ENCODE peak calls at places on chromosomes 2 and 18, in four cellular contexts. One of them, this sample, is unnamed.

GRCh38 chr2:232502901-232503791 is 15.5 kb upstream of the ECEL1 start:
- DNase-seq in NCI-H1417: peak; percentile 82
- DNase-seq in GM10248: no peak
- DNase-seq in AG08396: peak; percentile 62
- DNase-seq in this sample: no peak

GRCh38 chr18:60506682-60507081 is 134.1 kb upstream of the MC4R start:
- DNase-seq in NCI-H1417: no peak
- DNase-seq in GM10248: no peak
- DNase-seq in AG08396: no peak
- DNase-seq in this sample: no peak

GRCh38 chr18:26574958-26575864 is 26.9 kb upstream of the KCTD1 start:
- DNase-seq in GM10248: peak; percentile 22
- DNase-seq in AG08396: peak; percentile 69
- DNase-seq in NCI-H1417: peak; percentile 89
- DNase-seq in this sample: peak; percentile 19

GRCh38 chr2:56077352-56077915 is 106.4 kb upstream of the CCDC85A start:
- DNase-seq in AG08396: no peak
- DNase-seq in NCI-H1417: peak; percentile 61
- DNase-seq in GM10248: no peak
- DNase-seq in this sample: peak; percentile 23

GRCh38 chr2:48173141-48173540 is 266.8 kb upstream of the FBXO11 start:
- DNase-seq in AG08396: no peak
- DNase-seq in GM10248: no peak
- DNase-seq in NCI-H1417: no peak
- DNase-seq in this sample: no peak

GRCh38 chr2:218886461-218886947 is 5.9 kb downstream of the WNT10A start:
- DNase-seq in NCI-H1417: peak; percentile 71
- DNase-seq in GM10248: no peak
- DNase-seq in AG08396: no peak
- DNase-seq in this sample: peak; percentile 55

GRCh38 chr2:99420751-99421299 is 69.0 kb downstream of the REV1 start:
- DNase-seq in GM10248: no peak
- DNase-seq in AG08396: no peak
- DNase-seq in NCI-H1417: no peak
- DNase-seq in this sample: no peak

GRCh38 chr2:288743-289361 is 961 bp upstream of the ALKAL2 start:
- DNase-seq in NCI-H1417: peak; percentile 25
- DNase-seq in AG08396: no peak
- DNase-seq in GM10248: no peak
- DNase-seq in this sample: no peak

GRCh38 chr2:46181789-46182530 is 115.2 kb upstream of the EPAS1 start:
- DNase-seq in AG08396: no peak
- DNase-seq in NCI-H1417: peak; percentile 32
- DNase-seq in GM10248: no peak
- DNase-seq in this sample: no peak

GRCh38 chr18:28147674-28148171 is 29.2 kb downstream of the CDH2 start:
- DNase-seq in AG08396: no peak
- DNase-seq in NCI-H1417: peak; percentile 57
- DNase-seq in GM10248: no peak
- DNase-seq in this sample: no peak

GRCh38 chr2:223235986-223236385 is 184.0 kb downstream of the KCNE4 start:
- DNase-seq in AG08396: no peak
- DNase-seq in GM10248: no peak
- DNase-seq in NCI-H1417: no peak
- DNase-seq in this sample: peak; percentile 13

GRCh38 chr2:10378189-10378588 is 69.9 kb downstream of the ODC1 start:
- DNase-seq in NCI-H1417: no peak
- DNase-seq in GM10248: peak; percentile 82
- DNase-seq in AG08396: no peak
- DNase-seq in this sample: peak; percentile 81

GRCh38 chr2:55965966-55966365 is 42.4 kb upstream of the EFEMP1 start:
- DNase-seq in AG08396: no peak
- DNase-seq in GM10248: no peak
- DNase-seq in NCI-H1417: no peak
- DNase-seq in this sample: no peak

GRCh38 chr18:79801217-79801616 is 3.5 kb downstream of the KCNG2 start:
- DNase-seq in GM10248: no peak
- DNase-seq in NCI-H1417: no peak
- DNase-seq in AG08396: no peak
- DNase-seq in this sample: no peak

GRCh38 chr18:14959550-14959949 is 211.6 kb downstream of the ANKRD30B start:
- DNase-seq in NCI-H1417: no peak
- DNase-seq in GM10248: no peak
- DNase-seq in AG08396: no peak
- DNase-seq in this sample: no peak

GRCh38 chr2:205769494-205769848 is 87.2 kb downstream of the NRP2 start:
- DNase-seq in AG08396: no peak
- DNase-seq in GM10248: no peak
- DNase-seq in NCI-H1417: no peak
- DNase-seq in this sample: no peak

GRCh38 chr2:161625996-161626395 is 1.8 kb downstream of the SLC4A10 start:
- DNase-seq in GM10248: no peak
- DNase-seq in AG08396: no peak
- DNase-seq in NCI-H1417: no peak
- DNase-seq in this sample: no peak

GRCh38 chr18:58624011-58624410 is 4.9 kb downstream of the ALPK2 start:
- DNase-seq in GM10248: no peak
- DNase-seq in NCI-H1417: no peak
- DNase-seq in AG08396: no peak
- DNase-seq in this sample: no peak

GRCh38 chr2:164934790-164935466 is 20.4 kb downstream of the SLC38A11 start:
- DNase-seq in AG08396: no peak
- DNase-seq in GM10248: no peak
- DNase-seq in NCI-H1417: peak; percentile 83
- DNase-seq in this sample: no peak

GRCh38 chr2:10235099-10235908 is 67.4 kb upstream of the HPCAL1 start:
- DNase-seq in GM10248: no peak
- DNase-seq in NCI-H1417: no peak
- DNase-seq in AG08396: no peak
- DNase-seq in this sample: no peak

GRCh38 chr2:120540719-120541552 is 194.7 kb upstream of the GLI2 start:
- DNase-seq in GM10248: no peak
- DNase-seq in NCI-H1417: no peak
- DNase-seq in AG08396: no peak
- DNase-seq in this sample: no peak

GRCh38 chr2:64338910-64339500 is 115.0 kb upstream of the LGALSL start:
- DNase-seq in AG08396: no peak
- DNase-seq in GM10248: no peak
- DNase-seq in NCI-H1417: peak; percentile 55
- DNase-seq in this sample: peak; percentile 52

GRCh38 chr18:45856526-45856925 is 31.1 kb downstream of the SIGLEC15 start:
- DNase-seq in AG08396: peak; percentile 25
- DNase-seq in GM10248: no peak
- DNase-seq in NCI-H1417: no peak
- DNase-seq in this sample: no peak

GRCh38 chr2:48398285-48399135 is 131.4 kb upstream of the STON1 start:
- DNase-seq in NCI-H1417: peak; percentile 96
- DNase-seq in AG08396: no peak
- DNase-seq in GM10248: no peak
- DNase-seq in this sample: no peak

GRCh38 chr2:79935771-79936657 is 368.5 kb downstream of the LRRTM1 start:
- DNase-seq in GM10248: no peak
- DNase-seq in NCI-H1417: peak; percentile 52
- DNase-seq in AG08396: peak; percentile 57
- DNase-seq in this sample: peak; percentile 55

GRCh38 chr18:11309172-11309571 is 159.8 kb upstream of the PIEZO2 start:
- DNase-seq in NCI-H1417: peak; percentile 11
- DNase-seq in AG08396: no peak
- DNase-seq in GM10248: no peak
- DNase-seq in this sample: peak; percentile 72

GRCh38 chr2:220662415-220662814 is 909.7 kb downstream of the EPHA4 start:
- DNase-seq in NCI-H1417: no peak
- DNase-seq in GM10248: no peak
- DNase-seq in AG08396: no peak
- DNase-seq in this sample: no peak

GRCh38 chr2:238667008-238667407 is 180.9 kb upstream of the TWIST2 start:
- DNase-seq in AG08396: no peak
- DNase-seq in GM10248: no peak
- DNase-seq in NCI-H1417: no peak
- DNase-seq in this sample: no peak

GRCh38 chr2:50724837-50725236 is 307.1 kb downstream of the NRXN1 start:
- DNase-seq in NCI-H1417: peak; percentile 22
- DNase-seq in GM10248: no peak
- DNase-seq in AG08396: no peak
- DNase-seq in this sample: no peak

GRCh38 chr2:96142217-96143113 is 2.8 kb downstream of the DUSP2 start:
- DNase-seq in NCI-H1417: no peak
- DNase-seq in AG08396: no peak
- DNase-seq in GM10248: peak; percentile 66
- DNase-seq in this sample: peak; percentile 85

GRCh38 chr2:106581276-106581675 is 94.1 kb downstream of the CD8B2 start:
- DNase-seq in GM10248: no peak
- DNase-seq in AG08396: no peak
- DNase-seq in NCI-H1417: no peak
- DNase-seq in this sample: no peak

GRCh38 chr2:233857511-233858118 is 3.3 kb upstream of the HJURP start:
- DNase-seq in NCI-H1417: peak; percentile 59
- DNase-seq in GM10248: no peak
- DNase-seq in AG08396: peak; percentile 41
- DNase-seq in this sample: peak; percentile 49

GRCh38 chr2:36177282-36177681 is 178.3 kb upstream of the CRIM1 start:
- DNase-seq in GM10248: no peak
- DNase-seq in AG08396: no peak
- DNase-seq in NCI-H1417: no peak
- DNase-seq in this sample: no peak

GRCh38 chr2:184272040-184272439 is 326.3 kb upstream of the ZNF804A start:
- DNase-seq in NCI-H1417: peak; percentile 54
- DNase-seq in GM10248: no peak
- DNase-seq in AG08396: no peak
- DNase-seq in this sample: no peak